ENCODE peak calls at places on chromosomes 2 and 18, in four cellular contexts. B is WTC11, H is K562, N is HepG2. O is an unnamed sample.

GRCh38 chr2:112584134-112584890 is at the start of gene CHCHD5:
- DNase-seq in N (peak; percentile 98), B (peak; percentile 90), H (peak; percentile 93), O (peak; percentile 81)

GRCh38 chr2:190488516-190489220 is 45.9 kb downstream of the NEMP2 start:
- DNase-seq in N (no peak), H (no peak), B (no peak), O (no peak)

GRCh38 chr2:150165479-150165878 is 322.0 kb downstream of the RND3 start:
- DNase-seq in H (no peak), N (no peak), B (no peak), O (no peak)

GRCh38 chr2:200377143-200377773 is 70.8 kb downstream of the SPATS2L start:
- DNase-seq in B (no peak), N (no peak), H (no peak), O (no peak)

GRCh38 chr18:79405781-79406575 is 10.2 kb downstream of the NFATC1 start:
- DNase-seq in B (no peak), N (no peak), H (no peak), O (peak; percentile 45)

GRCh38 chr18:6367208-6367607 is 47.5 kb downstream of the L3MBTL4 start:
- DNase-seq in B (no peak), N (no peak), H (no peak), O (no peak)

GRCh38 chr2:85506768-85507181 is 32.2 kb upstream of the MAT2A start:
- DNase-seq in N (no peak), B (no peak), H (no peak), O (no peak)

GRCh38 chr2:239747274-239747673 is 277.9 kb downstream of the NDUFA10 start:
- DNase-seq in N (no peak), H (no peak), B (no peak), O (no peak)

GRCh38 chr2:54468643-54469042 is 12.5 kb downstream of the SPTBN1 start:
- DNase-seq in B (no peak), N (no peak), H (no peak), O (no peak)

GRCh38 chr2:83915381-83915780 is 543.7 kb downstream of the SUCLG1 start:
- DNase-seq in H (no peak), N (no peak), B (no peak), O (no peak)

GRCh38 chr2:109375131-109375561 is 238.6 kb downstream of the SEPTIN10 start:
- DNase-seq in H (no peak), B (no peak), N (no peak), O (no peak)

GRCh38 chr2:127700527-127701192 is 637 bp upstream of the SFT2D3 start:
- DNase-seq in N (peak; percentile 84), H (peak; percentile 93), B (peak; percentile 55), O (peak; percentile 93)

GRCh38 chr2:104734937-104735586 is 118.9 kb upstream of the POU3F3 start:
- DNase-seq in N (no peak), H (no peak), B (no peak), O (no peak)

GRCh38 chr18:35245719-35246317 is 5.0 kb downstream of the ZNF397 start:
- DNase-seq in H (no peak), N (no peak), B (no peak), O (no peak)

GRCh38 chr2:237244976-237245646 is 159.4 kb downstream of the COPS8 start:
- DNase-seq in N (no peak), B (no peak), H (no peak), O (no peak)

GRCh38 chr2:221467610-221468009 is 104.5 kb downstream of the EPHA4 start:
- DNase-seq in N (no peak), B (no peak), H (no peak), O (no peak)

GRCh38 chr2:140508756-140509155 is 1622.1 kb downstream of the LRP1B start:
- DNase-seq in B (no peak), H (no peak), N (no peak), O (no peak)

GRCh38 chr2:104976603-104977120 is 61.2 kb upstream of the MRPS9 start:
- DNase-seq in H (peak; percentile 43), N (peak; percentile 33), B (peak; percentile 54), O (peak; percentile 62)

GRCh38 chr2:47811668-47812067 is 28.7 kb downstream of the MSH6 start:
- DNase-seq in N (no peak), B (no peak), H (no peak), O (no peak)

GRCh38 chr2:47174731-47175361 is 19.7 kb upstream of the STPG4 start:
- DNase-seq in N (peak; percentile 49), H (peak; percentile 53), B (no peak), O (no peak)

GRCh38 chr2:66497706-66498596 is 63.0 kb downstream of the MEIS1 start:
- DNase-seq in B (no peak), N (no peak), H (no peak), O (no peak)

GRCh38 chr2:71685073-71685848 is 231.9 kb downstream of the DYSF start:
- DNase-seq in N (no peak), H (no peak), B (no peak), O (no peak)

GRCh38 chr2:45770773-45771172 is 119.3 kb downstream of the PRKCE start:
- DNase-seq in H (no peak), N (no peak), B (no peak), O (no peak)

GRCh38 chr18:23038712-23039111 is 96.6 kb upstream of the CABLES1 start:
- DNase-seq in N (no peak), B (no peak), H (no peak), O (no peak)

GRCh38 chr18:25896178-25896780 is 194.1 kb downstream of the SS18 start:
- DNase-seq in H (peak; percentile 64), B (peak; percentile 33), N (peak; percentile 32), O (no peak)

GRCh38 chr2:39708003-39708402 is 42.3 kb downstream of the TMEM178A start:
- DNase-seq in N (no peak), H (no peak), B (no peak), O (no peak)

GRCh38 chr2:21054011-21054410 is 10.1 kb upstream of the APOB start:
- DNase-seq in N (no peak), H (no peak), B (no peak), O (no peak)

GRCh38 chr2:156356006-156356764 is 23.7 kb upstream of the NR4A2 start:
- DNase-seq in H (no peak), B (no peak), N (no peak), O (no peak)

GRCh38 chr2:239603411-239604356 is 202.9 kb upstream of the HDAC4 start:
- DNase-seq in N (no peak), H (no peak), B (no peak), O (no peak)

GRCh38 chr2:75102011-75102410 is 97.3 kb downstream of the TACR1 start:
- DNase-seq in H (no peak), N (no peak), B (no peak), O (no peak)

GRCh38 chr2:8672940-8673339 is 8.9 kb upstream of the ID2 start:
- DNase-seq in B (no peak), N (no peak), H (no peak), O (no peak)

GRCh38 chr2:8670580-8670979 is 11.3 kb upstream of the ID2 start:
- DNase-seq in H (no peak), B (no peak), N (no peak), O (no peak)

GRCh38 chr2:8669157-8669852 is 12.6 kb upstream of the ID2 start:
- DNase-seq in N (no peak), B (no peak), H (no peak), O (no peak)

GRCh38 chr2:8671802-8672201 is 10.1 kb upstream of the ID2 start:
- DNase-seq in N (no peak), H (no peak), B (no peak), O (no peak)

GRCh38 chr2:8671176-8671575 is 10.7 kb upstream of the ID2 start:
- DNase-seq in B (no peak), N (no peak), H (no peak), O (no peak)
- TF ChIP-seq NR2C2 in B (no peak), N (no peak), H (no peak), O (no peak)

DNA sequence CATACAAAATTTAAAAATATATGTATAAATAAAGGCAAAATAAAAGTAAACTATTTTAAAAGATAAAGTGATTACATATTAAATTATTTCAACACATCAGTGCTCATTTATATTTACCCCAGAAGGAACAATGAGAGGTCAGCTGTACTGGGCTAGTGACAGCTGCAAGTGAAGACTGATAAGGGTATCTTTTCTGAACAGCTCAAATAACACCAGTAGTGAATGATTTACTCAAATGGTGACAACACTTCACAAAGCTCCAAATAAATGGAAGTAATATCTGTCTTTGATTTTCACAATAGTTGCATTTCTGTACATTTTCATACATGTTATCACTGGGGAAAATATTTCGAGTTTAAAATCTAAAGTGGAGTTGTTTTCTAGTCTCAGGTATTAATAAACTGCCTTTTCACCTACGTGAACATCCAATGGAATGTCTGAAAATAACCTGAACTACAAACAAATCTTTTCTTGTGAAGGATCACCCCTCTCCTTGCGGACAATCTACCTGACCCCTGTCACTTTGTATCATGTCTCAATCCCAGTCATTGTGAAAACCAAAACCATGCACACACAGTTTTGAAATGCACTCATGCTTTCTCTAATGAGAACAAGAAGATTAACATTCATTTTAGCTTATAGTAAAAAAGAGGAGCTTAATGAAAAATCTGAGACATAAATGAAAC is 1928.8 kb upstream of the CELF4 start:
- DNase-seq in B (no peak), H (no peak), N (peak; percentile 59), O (no peak)
- TF ChIP-seq NR2C2 in B (no peak), H (no peak), N (no peak), O (no peak)

DNA sequence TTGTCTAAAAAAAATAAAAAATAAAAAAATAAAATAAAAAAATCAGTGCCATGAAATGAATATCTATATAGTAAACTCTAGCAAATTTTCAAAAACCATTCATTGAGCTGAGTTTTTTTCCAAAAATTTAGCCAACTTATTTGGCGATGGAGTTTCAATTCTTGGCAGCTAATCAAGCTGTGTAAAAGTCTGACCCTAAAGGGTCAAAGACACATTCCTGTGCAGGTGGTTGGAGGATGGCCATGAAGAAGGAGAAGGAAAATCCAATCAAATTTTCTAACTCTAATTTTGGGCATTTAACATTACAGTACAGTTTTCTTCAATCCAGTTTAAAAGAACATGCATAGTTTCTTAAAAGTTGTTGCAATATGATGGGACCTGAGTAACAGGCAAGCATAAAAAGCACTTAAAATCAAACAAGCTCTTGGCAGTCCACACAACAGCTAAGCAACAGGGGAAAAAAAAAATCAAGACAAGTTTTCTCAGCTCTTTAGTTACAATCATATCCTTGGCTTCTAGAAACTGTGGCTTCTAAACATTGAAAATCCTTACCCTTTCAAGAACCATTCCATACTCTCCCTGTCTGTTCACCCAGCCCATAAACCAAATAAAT is 54.5 kb downstream of the ACVR1 start:
- DNase-seq in N (no peak), B (no peak), H (no peak), O (no peak)
- TF ChIP-seq NR2C2 in N (no peak), B (no peak), H (no peak), O (no peak)

GRCh38 chr2:119755906-119756305 is 3.8 kb upstream of the PTPN4 start:
- DNase-seq in B (no peak), N (no peak), H (no peak), O (no peak)

GRCh38 chr2:119753930-119754321 is 5.8 kb upstream of the PTPN4 start:
- DNase-seq in H (no peak), B (no peak), N (no peak), O (no peak)

GRCh38 chr2:119759451-119760236 is at the start of gene PTPN4:
- DNase-seq in H (peak; percentile 97), N (peak; percentile 99), B (peak; percentile 98), O (peak; percentile 95)

GRCh38 chr2:119758881-119759450 is 756 bp upstream of the PTPN4 start:
- DNase-seq in B (no peak), H (no peak), N (no peak), O (no peak)

GRCh38 chr2:119756837-119757236 is 2.9 kb upstream of the PTPN4 start:
- DNase-seq in B (no peak), H (peak; percentile 57), N (peak; percentile 57), O (no peak)
- TF ChIP-seq NR2C2 in B (no peak), H (no peak), N (no peak), O (no peak)

O was measured in GM12878.